ENCODE peak calls at places on chromosome 22, in ten cellular contexts. L is Peyer's patch, O is HepG2, J is body of pancreas, A is testis, C is IMR-90, K is adrenal gland, H is heart left ventricle, Y is tibial nerve, G is lower leg skin. X is an unnamed sample.

GRCh38 chr22:43636086-43636485 is 176.0 kb downstream of the EFCAB6 start:
- DNase-seq in L (no peak), O (no peak), J (no peak), A (no peak), C (no peak), K (no peak), H (no peak), Y (no peak), G (peak; percentile 36), X (no peak)

GRCh38 chr22:37501610-37502341 is 15.6 kb upstream of the MFNG start:
- DNase-seq in L (peak; percentile 92), O (peak; percentile 99), J (peak; percentile 96), A (peak; percentile 93), C (peak; percentile 93), K (peak; percentile 94), H (peak; percentile 77), Y (peak; percentile 46), G (no peak), X (no peak)

GRCh38 chr22:49765951-49766350 is 61.7 kb downstream of the BRD1 start:
- DNase-seq in L (peak; percentile 37), O (no peak), J (no peak), A (peak; percentile 11), C (no peak), K (no peak), H (peak; percentile 15), Y (no peak), G (peak; percentile 75), X (no peak)

GRCh38 chr22:17919276-17920144 is 104.9 kb downstream of the MICAL3 start:
- DNase-seq in L (no peak), O (no peak), J (no peak), A (no peak), C (no peak), K (no peak), H (peak; percentile 88), Y (no peak), G (no peak), X (no peak)

GRCh38 chr22:37196539-37197450 is 8.7 kb upstream of the C1QTNF6 start:
- DNase-seq in L (peak; percentile 89), O (peak; percentile 83), J (peak; percentile 88), A (peak; percentile 87), C (peak; percentile 79), K (peak; percentile 95), H (peak; percentile 89), Y (peak; percentile 77), G (peak; percentile 95), X (peak; percentile 58)

GRCh38 chr22:25630446-25630845 is 66.0 kb downstream of the GRK3 start:
- DNase-seq in L (no peak), O (no peak), J (no peak), A (peak; percentile 20), C (no peak), K (no peak), H (no peak), Y (no peak), G (no peak), X (no peak)

GRCh38 chr22:35437038-35437437 is 37.1 kb downstream of the MCM5 start:
- DNase-seq in L (no peak), O (no peak), J (no peak), A (peak; percentile 50), C (no peak), K (no peak), H (no peak), Y (no peak), G (no peak), X (peak; percentile 44)

GRCh38 chr22:40610329-40610850 is 26.1 kb downstream of the MRTFA start:
- DNase-seq in L (no peak), O (no peak), J (no peak), A (peak; percentile 45), C (no peak), K (no peak), H (no peak), Y (no peak), G (no peak), X (no peak)

GRCh38 chr22:36612458-36612857 is 83.5 kb upstream of the EIF3D start:
- DNase-seq in L (no peak), O (no peak), J (peak; percentile 72), A (no peak), C (peak; percentile 41), K (no peak), H (no peak), Y (no peak), G (no peak), X (no peak)

GRCh38 chr22:25869771-25870170 is 127.8 kb downstream of the MYO18B start:
- DNase-seq in L (no peak), O (no peak), J (no peak), A (no peak), C (no peak), K (no peak), H (no peak), Y (no peak), G (peak; percentile 20), X (no peak)

GRCh38 chr22:49305966-49306631 is 521.6 kb downstream of the BRD1 start:
- DNase-seq in L (peak; percentile 22), O (no peak), J (no peak), A (peak; percentile 5), C (no peak), K (peak; percentile 3), H (no peak), Y (no peak), G (peak; percentile 72), X (no peak)

GRCh38 chr22:21568207-21569075 is 927 bp downstream of the UBE2L3 start:
- DNase-seq in L (no peak), O (peak; percentile 34), J (peak; percentile 50), A (peak; percentile 38), C (peak; percentile 24), K (peak; percentile 49), H (no peak), Y (no peak), G (peak; percentile 83), X (no peak)

GRCh38 chr22:47233316-47234243 is 471.1 kb downstream of the TBC1D22A start:
- DNase-seq in L (no peak), O (no peak), J (no peak), A (no peak), C (no peak), K (no peak), H (no peak), Y (no peak), G (peak; percentile 75), X (no peak)

GRCh38 chr22:27370281-27370680 is 431.3 kb downstream of the MN1 start:
- DNase-seq in L (no peak), O (no peak), J (no peak), A (no peak), C (no peak), K (no peak), H (no peak), Y (no peak), G (no peak), X (no peak)

GRCh38 chr22:50665212-50665611 is 7.4 kb upstream of the SHANK3 start:
- DNase-seq in L (no peak), O (no peak), J (no peak), A (no peak), C (no peak), K (no peak), H (no peak), Y (no peak), G (no peak), X (no peak)

GRCh38 chr22:36339171-36340065 is 48.3 kb downstream of the MYH9 start:
- DNase-seq in L (no peak), O (no peak), J (no peak), A (no peak), C (peak; percentile 78), K (no peak), H (no peak), Y (no peak), G (no peak), X (no peak)

DNA sequence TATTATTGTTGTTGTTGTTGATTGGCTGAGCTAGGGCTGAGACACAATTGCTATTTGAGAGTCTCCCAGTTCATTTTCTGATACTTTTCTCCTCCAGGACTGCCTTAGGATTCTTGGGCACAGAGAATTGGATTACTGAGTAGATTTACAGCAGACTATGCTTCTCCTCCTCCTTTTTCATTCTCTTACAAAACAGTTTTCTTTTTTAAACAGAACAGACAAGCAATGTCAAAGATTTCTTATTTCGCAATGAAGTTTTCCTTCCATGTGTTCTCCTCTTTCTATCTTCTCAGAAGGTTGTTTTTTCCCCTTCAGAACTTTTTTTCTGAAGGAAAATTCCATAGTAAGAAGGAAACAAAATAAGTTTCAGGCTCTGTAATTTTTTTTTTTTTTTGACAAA is 19.8 kb upstream of the TIMP3 start:
- DNase-seq in L (no peak), O (no peak), J (no peak), A (no peak), C (peak; percentile 57), K (no peak), H (no peak), Y (no peak), G (no peak), X (no peak)
- TF ChIP-seq POLR2A in L (no peak), O (no peak), J (no peak), A (no peak), C (no peak), K (no peak), H (no peak), Y (no peak), G (no peak), X (no peak)

DNA sequence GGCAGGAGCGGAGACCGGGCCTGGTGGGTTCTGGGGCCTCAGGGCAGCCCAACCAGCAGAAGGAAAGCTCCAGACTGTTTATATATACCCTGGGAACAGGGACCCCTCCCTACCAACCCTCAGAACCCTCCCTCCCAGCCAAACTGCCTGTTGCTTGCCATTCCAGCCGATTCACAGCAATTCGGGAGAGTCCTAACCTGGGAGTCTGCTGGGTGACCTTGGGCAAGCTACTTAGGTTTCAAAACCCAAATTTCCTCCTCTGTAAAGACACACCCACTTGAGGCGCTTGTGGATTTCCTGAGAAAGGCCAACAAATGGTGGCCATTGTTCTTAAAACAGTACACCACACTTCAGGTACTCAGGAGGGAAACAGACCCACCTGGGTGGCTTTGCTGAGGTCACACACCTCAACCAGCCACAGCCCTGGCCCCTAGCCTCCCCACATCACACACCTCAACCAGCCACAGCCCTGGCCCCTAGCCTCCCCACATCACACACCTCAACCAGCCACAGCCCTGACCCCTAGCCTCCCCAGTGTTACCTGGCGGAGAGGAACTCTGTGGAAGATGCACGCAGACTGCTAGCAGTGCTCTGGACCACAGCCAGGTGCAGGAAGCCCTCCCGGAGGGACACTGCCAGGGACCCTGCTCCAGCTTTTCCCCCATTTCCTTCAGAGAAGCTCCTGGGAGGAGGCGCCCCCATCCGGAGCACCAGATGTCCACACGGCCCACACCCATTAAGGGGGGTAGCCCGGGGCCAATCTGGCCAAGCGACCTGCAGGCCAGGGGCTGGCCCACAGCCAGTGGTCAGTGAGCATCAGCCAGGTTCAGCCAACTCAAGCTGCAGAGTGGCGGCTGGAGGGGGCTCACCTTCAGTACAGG is 6.2 kb downstream of the SHISA8 start:
- DNase-seq in L (no peak), O (no peak), J (no peak), A (no peak), C (no peak), K (no peak), H (no peak), Y (no peak), G (no peak), X (no peak)
- TF ChIP-seq POLR2A in L (no peak), O (no peak), J (no peak), A (no peak), C (no peak), K (no peak), H (no peak), Y (no peak), G (no peak), X (no peak)

GRCh38 chr22:29205598-29206371 is at the start of gene EMID1:
- DNase-seq in L (no peak), O (no peak), J (peak; percentile 74), A (peak; percentile 49), C (peak; percentile 9), K (peak; percentile 62), H (no peak), Y (no peak), G (no peak), X (no peak)
- TF ChIP-seq POLR2A in L (no peak), O (no peak), J (no peak), A (no peak), C (no peak), K (no peak), H (no peak), Y (no peak), G (no peak), X (no peak)

GRCh38 chr22:29553391-29554224 is at the start of gene THOC5:
- DNase-seq in L (peak; percentile 93), O (peak; percentile 96), J (peak; percentile 95), A (peak; percentile 96), C (peak; percentile 94), K (peak; percentile 94), H (peak; percentile 96), Y (peak; percentile 89), G (peak; percentile 98), X (peak; percentile 90)
- TF ChIP-seq POLR2A in L (peak; percentile 40), O (peak; percentile 62), J (peak; percentile 73), A (no peak), C (peak; percentile 67), K (no peak), H (no peak), Y (peak; percentile 61), G (no peak), X (peak; percentile 48)